ENCODE peak calls at places on chromosomes 11 and 22, in nine cellular contexts. One of them, this sample, is unnamed.
A peak's percentile ranks its signal among the peaks of the same experiment; 100 is the strongest.

GRCh38 chr11:17638311-17638710 is 81.1 kb upstream of the MYOD1 start:
- DNase-seq in lower leg skin: no peak
- DNase-seq in esophagus muscularis mucosa: peak; percentile 85
- DNase-seq in K562: no peak
- DNase-seq in HCT116: no peak
- DNase-seq in adrenal gland: no peak
- DNase-seq in body of pancreas: no peak
- DNase-seq in thyroid gland: no peak
- DNase-seq in ovary: no peak
- DNase-seq in this sample: no peak

GRCh38 chr22:41661088-41661487 is 27.6 kb downstream of the SNU13 start:
- DNase-seq in lower leg skin: no peak
- DNase-seq in esophagus muscularis mucosa: no peak
- DNase-seq in K562: no peak
- DNase-seq in HCT116: no peak
- DNase-seq in adrenal gland: peak; percentile 64
- DNase-seq in body of pancreas: no peak
- DNase-seq in thyroid gland: no peak
- DNase-seq in ovary: no peak
- DNase-seq in this sample: no peak

GRCh38 chr11:119065369-119065768 is 2.2 kb upstream of the VPS11 start:
- DNase-seq in lower leg skin: no peak
- DNase-seq in esophagus muscularis mucosa: no peak
- DNase-seq in K562: peak; percentile 72
- DNase-seq in HCT116: no peak
- DNase-seq in adrenal gland: no peak
- DNase-seq in body of pancreas: no peak
- DNase-seq in thyroid gland: no peak
- DNase-seq in ovary: no peak
- DNase-seq in this sample: peak; percentile 82

GRCh38 chr11:40129276-40129675 is 1330.2 kb downstream of the LRRC4C start:
- DNase-seq in lower leg skin: no peak
- DNase-seq in esophagus muscularis mucosa: no peak
- DNase-seq in K562: no peak
- DNase-seq in HCT116: no peak
- DNase-seq in adrenal gland: no peak
- DNase-seq in body of pancreas: no peak
- DNase-seq in thyroid gland: no peak
- DNase-seq in ovary: no peak
- DNase-seq in this sample: peak; percentile 0

GRCh38 chr11:134440851-134441645 is 29.0 kb upstream of the B3GAT1 start:
- DNase-seq in lower leg skin: no peak
- DNase-seq in esophagus muscularis mucosa: no peak
- DNase-seq in K562: no peak
- DNase-seq in HCT116: no peak
- DNase-seq in adrenal gland: no peak
- DNase-seq in body of pancreas: no peak
- DNase-seq in thyroid gland: no peak
- DNase-seq in ovary: no peak
- DNase-seq in this sample: no peak

GRCh38 chr11:118623291-118623655 is 15.9 kb downstream of the PHLDB1 start:
- DNase-seq in lower leg skin: no peak
- DNase-seq in esophagus muscularis mucosa: no peak
- DNase-seq in K562: no peak
- DNase-seq in HCT116: no peak
- DNase-seq in adrenal gland: no peak
- DNase-seq in body of pancreas: no peak
- DNase-seq in thyroid gland: peak; percentile 75
- DNase-seq in ovary: peak; percentile 56
- DNase-seq in this sample: no peak

GRCh38 chr11:3934658-3935057 is 79.2 kb downstream of the STIM1 start:
- DNase-seq in lower leg skin: no peak
- DNase-seq in esophagus muscularis mucosa: no peak
- DNase-seq in K562: no peak
- DNase-seq in HCT116: no peak
- DNase-seq in adrenal gland: no peak
- DNase-seq in body of pancreas: no peak
- DNase-seq in thyroid gland: peak; percentile 23
- DNase-seq in ovary: no peak
- DNase-seq in this sample: no peak

GRCh38 chr22:29813563-29813962 is 24.5 kb downstream of the ASCC2 start:
- DNase-seq in lower leg skin: no peak
- DNase-seq in esophagus muscularis mucosa: no peak
- DNase-seq in K562: peak; percentile 59
- DNase-seq in HCT116: peak; percentile 7
- DNase-seq in adrenal gland: no peak
- DNase-seq in body of pancreas: no peak
- DNase-seq in thyroid gland: no peak
- DNase-seq in ovary: no peak
- DNase-seq in this sample: no peak

GRCh38 chr11:27720277-27720830 is 20.1 kb upstream of the BDNF start:
- DNase-seq in lower leg skin: no peak
- DNase-seq in esophagus muscularis mucosa: no peak
- DNase-seq in K562: peak; percentile 59
- DNase-seq in HCT116: no peak
- DNase-seq in adrenal gland: no peak
- DNase-seq in body of pancreas: peak; percentile 52
- DNase-seq in thyroid gland: peak; percentile 39
- DNase-seq in ovary: no peak
- DNase-seq in this sample: peak; percentile 52

DNA sequence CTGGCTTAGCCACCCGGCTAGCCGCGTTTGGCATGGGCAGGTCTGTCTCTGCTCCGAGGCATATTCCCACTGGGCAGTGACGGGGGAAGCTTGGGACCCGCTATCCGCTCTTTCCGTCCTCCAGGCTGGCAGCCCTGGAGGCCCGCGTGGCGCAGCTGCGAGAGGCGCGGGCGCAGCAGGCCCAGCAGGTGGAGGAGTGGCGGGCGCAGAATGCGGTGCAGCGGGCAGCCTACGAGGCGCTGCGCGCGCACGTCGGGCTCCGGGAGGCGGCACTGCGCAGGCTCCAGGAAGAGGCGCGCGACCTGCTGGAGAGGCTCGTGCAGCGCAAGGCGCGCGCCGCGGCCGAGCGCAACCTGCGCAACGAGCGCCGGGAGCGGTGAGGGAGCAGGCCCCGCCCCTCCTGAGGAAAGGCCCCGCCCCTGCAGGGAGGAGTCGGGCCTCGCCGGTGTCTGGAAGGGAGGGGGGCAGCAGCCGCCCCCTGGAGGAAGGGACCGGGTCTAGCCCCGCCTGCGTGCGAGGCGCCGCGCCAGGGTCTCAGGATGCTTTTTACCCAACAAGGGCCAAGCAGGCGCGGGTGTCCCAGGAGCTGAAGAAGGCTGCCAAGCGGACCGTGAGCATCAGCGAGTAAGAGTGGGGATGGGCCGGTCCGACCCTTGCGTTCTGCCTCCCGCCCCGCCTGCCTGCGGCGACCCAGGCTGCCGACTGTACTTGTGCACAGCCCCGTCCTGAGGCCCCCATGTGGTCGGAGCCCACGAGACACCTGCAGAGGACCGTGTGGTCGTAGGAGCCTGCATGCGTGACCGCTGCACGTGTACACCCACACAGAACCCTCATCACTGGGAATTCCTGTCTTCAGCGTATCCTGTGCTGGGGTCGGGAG is 7.9 kb downstream of the ATG16L2 start:
- DNase-seq in lower leg skin: peak; percentile 64
- DNase-seq in esophagus muscularis mucosa: no peak
- DNase-seq in K562: peak; percentile 94
- DNase-seq in HCT116: peak; percentile 81
- DNase-seq in adrenal gland: peak; percentile 88
- DNase-seq in body of pancreas: peak; percentile 96
- DNase-seq in thyroid gland: peak; percentile 89
- DNase-seq in ovary: peak; percentile 95
- DNase-seq in this sample: peak; percentile 86
- TF ChIP-seq POLR2A in lower leg skin: no peak
- TF ChIP-seq POLR2A in esophagus muscularis mucosa: no peak
- TF ChIP-seq POLR2A in K562: peak; percentile 70
- TF ChIP-seq POLR2A in HCT116: peak; percentile 83
- TF ChIP-seq POLR2A in adrenal gland: peak; percentile 83
- TF ChIP-seq POLR2A in body of pancreas: peak; percentile 78
- TF ChIP-seq POLR2A in thyroid gland: peak; percentile 32
- TF ChIP-seq POLR2A in ovary: no peak
- TF ChIP-seq POLR2A in this sample: peak; percentile 16

GRCh38 chr22:35645646-35646045 is 2.6 kb upstream of the APOL6 start:
- DNase-seq in lower leg skin: no peak
- DNase-seq in esophagus muscularis mucosa: no peak
- DNase-seq in K562: no peak
- DNase-seq in HCT116: no peak
- DNase-seq in adrenal gland: no peak
- DNase-seq in body of pancreas: no peak
- DNase-seq in thyroid gland: no peak
- DNase-seq in ovary: no peak
- DNase-seq in this sample: no peak

GRCh38 chr22:35651085-35651484 is 2.8 kb downstream of the APOL6 start:
- DNase-seq in lower leg skin: no peak
- DNase-seq in esophagus muscularis mucosa: peak; percentile 42
- DNase-seq in K562: no peak
- DNase-seq in HCT116: no peak
- DNase-seq in adrenal gland: no peak
- DNase-seq in body of pancreas: no peak
- DNase-seq in thyroid gland: no peak
- DNase-seq in ovary: no peak
- DNase-seq in this sample: no peak

GRCh38 chr22:35649026-35649553 is 844 bp downstream of the APOL6 start:
- DNase-seq in lower leg skin: no peak
- DNase-seq in esophagus muscularis mucosa: no peak
- DNase-seq in K562: no peak
- DNase-seq in HCT116: no peak
- DNase-seq in adrenal gland: no peak
- DNase-seq in body of pancreas: no peak
- DNase-seq in thyroid gland: no peak
- DNase-seq in ovary: no peak
- DNase-seq in this sample: no peak

GRCh38 chr22:35649636-35650250 is 1.5 kb downstream of the APOL6 start:
- DNase-seq in lower leg skin: no peak
- DNase-seq in esophagus muscularis mucosa: no peak
- DNase-seq in K562: no peak
- DNase-seq in HCT116: no peak
- DNase-seq in adrenal gland: no peak
- DNase-seq in body of pancreas: no peak
- DNase-seq in thyroid gland: no peak
- DNase-seq in ovary: no peak
- DNase-seq in this sample: no peak

DNA sequence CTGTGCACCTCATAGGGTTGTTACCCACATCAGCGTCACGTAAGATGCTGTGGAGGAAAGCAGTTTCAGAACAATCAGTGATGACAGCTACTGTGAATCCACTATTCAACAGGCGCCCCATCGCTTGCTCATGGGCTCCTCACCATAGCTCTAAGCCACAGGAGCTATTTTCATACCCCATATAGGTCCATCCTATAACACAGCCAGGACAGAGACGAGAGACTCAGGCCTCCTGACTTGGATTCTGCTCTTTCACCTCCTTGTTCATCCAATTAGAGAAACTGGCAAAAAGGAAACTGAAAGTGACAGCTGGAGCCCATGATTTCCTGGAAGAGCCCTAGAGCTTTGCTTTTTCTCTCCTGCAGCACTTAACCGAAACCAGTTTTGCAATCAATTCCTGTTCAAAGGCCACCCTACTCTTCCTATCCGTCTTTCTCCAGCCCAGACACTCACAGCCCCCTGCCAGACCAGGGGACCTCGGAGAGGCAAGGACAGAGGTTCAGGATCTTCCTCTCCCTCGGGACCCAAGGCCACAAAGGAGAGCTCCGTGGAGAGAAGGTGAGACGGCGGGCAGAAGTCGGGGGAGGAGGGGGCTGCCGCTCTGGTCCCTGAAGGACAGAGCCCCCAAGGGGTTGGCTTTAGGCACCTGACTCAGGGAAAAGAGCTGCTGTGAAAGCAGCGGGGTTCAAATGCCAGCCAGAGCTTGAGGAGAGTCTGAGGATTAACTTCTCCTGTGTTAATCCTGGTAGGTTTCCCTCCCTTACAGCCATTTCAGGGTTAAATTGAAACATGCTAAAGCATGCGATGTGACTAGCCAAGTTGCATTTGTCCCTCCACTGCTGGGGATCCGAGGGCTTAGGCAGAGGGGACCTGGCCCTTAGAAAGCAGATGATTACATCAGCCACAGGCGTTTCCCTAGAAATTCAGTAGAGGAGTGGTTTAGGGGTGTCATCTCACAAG is at the start of gene APOL6:
- DNase-seq in lower leg skin: peak; percentile 44
- DNase-seq in esophagus muscularis mucosa: peak; percentile 92
- DNase-seq in K562: peak; percentile 22
- DNase-seq in HCT116: no peak
- DNase-seq in adrenal gland: peak; percentile 72
- DNase-seq in body of pancreas: peak; percentile 39
- DNase-seq in thyroid gland: peak; percentile 43
- DNase-seq in ovary: no peak
- DNase-seq in this sample: peak; percentile 75
- TF ChIP-seq POLR2A in lower leg skin: no peak
- TF ChIP-seq POLR2A in esophagus muscularis mucosa: no peak
- TF ChIP-seq POLR2A in K562: no peak
- TF ChIP-seq POLR2A in HCT116: no peak
- TF ChIP-seq POLR2A in adrenal gland: peak; percentile 50
- TF ChIP-seq POLR2A in body of pancreas: peak; percentile 57
- TF ChIP-seq POLR2A in thyroid gland: no peak
- TF ChIP-seq POLR2A in ovary: peak; percentile 40
- TF ChIP-seq POLR2A in this sample: peak; percentile 60

GRCh38 chr11:45649544-45650165 is 15.8 kb downstream of the CHST1 start:
- DNase-seq in lower leg skin: no peak
- DNase-seq in esophagus muscularis mucosa: no peak
- DNase-seq in K562: no peak
- DNase-seq in HCT116: no peak
- DNase-seq in adrenal gland: no peak
- DNase-seq in body of pancreas: no peak
- DNase-seq in thyroid gland: no peak
- DNase-seq in ovary: no peak
- DNase-seq in this sample: no peak
- TF ChIP-seq POLR2A in lower leg skin: no peak
- TF ChIP-seq POLR2A in esophagus muscularis mucosa: no peak
- TF ChIP-seq POLR2A in K562: no peak
- TF ChIP-seq POLR2A in HCT116: no peak
- TF ChIP-seq POLR2A in adrenal gland: no peak
- TF ChIP-seq POLR2A in body of pancreas: no peak
- TF ChIP-seq POLR2A in thyroid gland: no peak
- TF ChIP-seq POLR2A in ovary: no peak
- TF ChIP-seq POLR2A in this sample: no peak

DNA sequence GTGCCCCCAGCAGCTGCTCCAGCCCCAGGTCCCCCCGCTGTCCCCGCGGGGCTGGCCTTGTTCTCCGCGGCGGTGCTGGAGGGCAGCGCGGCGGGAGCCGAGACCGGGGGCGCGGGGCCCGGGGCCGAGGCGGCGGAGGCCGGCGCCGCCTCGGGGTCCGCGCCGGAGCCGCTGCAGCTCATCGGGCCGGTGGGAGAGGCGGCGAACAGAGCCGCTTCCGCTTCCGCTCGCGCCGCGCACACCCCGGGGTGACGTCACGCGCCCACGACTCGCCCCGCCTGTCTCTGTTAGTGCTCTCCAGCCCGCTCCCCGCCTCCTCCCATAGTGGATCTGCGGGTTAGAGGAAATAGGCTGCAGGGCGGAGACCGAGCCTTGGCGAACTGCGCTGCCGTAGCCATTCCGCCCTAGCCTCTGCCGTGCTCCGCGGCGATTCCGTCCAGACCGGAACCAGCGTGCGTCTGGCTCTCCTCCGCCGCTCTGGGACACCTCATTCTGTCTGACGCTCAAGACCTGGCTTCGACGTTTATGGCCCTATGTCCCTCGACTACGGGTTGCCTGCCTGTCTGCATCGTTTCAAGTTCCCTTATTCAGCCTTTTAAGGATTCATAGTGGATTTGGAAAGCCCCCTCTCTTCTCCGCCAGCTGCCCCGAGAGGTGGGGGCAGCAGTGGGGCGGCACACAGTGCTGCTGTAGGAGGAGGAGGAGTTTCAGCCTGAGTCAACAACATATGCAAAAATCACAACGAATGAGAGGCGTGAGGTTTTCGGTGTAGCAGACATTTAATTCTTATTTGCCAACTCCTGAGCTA is at the start of gene TAF10:
- DNase-seq in lower leg skin: peak; percentile 97
- DNase-seq in esophagus muscularis mucosa: peak; percentile 98
- DNase-seq in K562: peak; percentile 94
- DNase-seq in HCT116: peak; percentile 75
- DNase-seq in adrenal gland: peak; percentile 98
- DNase-seq in body of pancreas: peak; percentile 98
- DNase-seq in thyroid gland: peak; percentile 98
- DNase-seq in ovary: peak; percentile 98
- DNase-seq in this sample: peak; percentile 96
- TF ChIP-seq POLR2A in lower leg skin: no peak
- TF ChIP-seq POLR2A in esophagus muscularis mucosa: peak; percentile 82
- TF ChIP-seq POLR2A in K562: peak; percentile 96
- TF ChIP-seq POLR2A in HCT116: peak; percentile 75
- TF ChIP-seq POLR2A in adrenal gland: peak; percentile 99
- TF ChIP-seq POLR2A in body of pancreas: peak; percentile 98
- TF ChIP-seq POLR2A in thyroid gland: no peak
- TF ChIP-seq POLR2A in ovary: peak; percentile 98
- TF ChIP-seq POLR2A in this sample: peak; percentile 97